ENCODE peak calls at places on chromosomes 6 and 20, in eight cellular contexts. One of them, this sample, is unnamed.
A peak's percentile ranks its signal among the peaks of the same experiment; 100 is the strongest.

GRCh38 chr20:53643031-53643832 is 49.6 kb upstream of the ZNF217 start:
- DNase-seq in hepatocyte: peak; percentile 63
- DNase-seq in SK-N-SH: no peak
- DNase-seq in endodermal cell: no peak
- DNase-seq in right lobe of liver: peak; percentile 56
- DNase-seq in kidney: no peak
- DNase-seq in BE2C: no peak
- DNase-seq in testis: no peak
- DNase-seq in this sample: no peak

GRCh38 chr20:24484081-24484450 is 14.6 kb downstream of the SYNDIG1 start:
- DNase-seq in hepatocyte: no peak
- DNase-seq in kidney: no peak
- DNase-seq in endodermal cell: no peak
- DNase-seq in right lobe of liver: no peak
- DNase-seq in BE2C: no peak
- DNase-seq in testis: no peak
- DNase-seq in SK-N-SH: no peak
- DNase-seq in this sample: no peak

GRCh38 chr6:80440496-80441160 is 334.2 kb downstream of the BCKDHB start:
- DNase-seq in hepatocyte: no peak
- DNase-seq in SK-N-SH: no peak
- DNase-seq in right lobe of liver: no peak
- DNase-seq in kidney: no peak
- DNase-seq in testis: no peak
- DNase-seq in BE2C: no peak
- DNase-seq in endodermal cell: no peak
- DNase-seq in this sample: no peak

GRCh38 chr20:38299963-38300362 is 4.0 kb upstream of the BPI start:
- DNase-seq in BE2C: no peak
- DNase-seq in endodermal cell: peak; percentile 74
- DNase-seq in right lobe of liver: no peak
- DNase-seq in kidney: no peak
- DNase-seq in SK-N-SH: no peak
- DNase-seq in hepatocyte: no peak
- DNase-seq in testis: no peak
- DNase-seq in this sample: peak; percentile 90

GRCh38 chr6:116351101-116351500 is 19.6 kb upstream of the DSE start:
- DNase-seq in kidney: no peak
- DNase-seq in endodermal cell: no peak
- DNase-seq in BE2C: no peak
- DNase-seq in SK-N-SH: no peak
- DNase-seq in right lobe of liver: no peak
- DNase-seq in testis: no peak
- DNase-seq in hepatocyte: no peak
- DNase-seq in this sample: no peak

GRCh38 chr20:7775072-7775471 is 165.2 kb downstream of the HAO1 start:
- DNase-seq in testis: no peak
- DNase-seq in BE2C: no peak
- DNase-seq in hepatocyte: no peak
- DNase-seq in right lobe of liver: no peak
- DNase-seq in SK-N-SH: no peak
- DNase-seq in endodermal cell: no peak
- DNase-seq in kidney: no peak
- DNase-seq in this sample: no peak

GRCh38 chr6:42933195-42933594 is 3.9 kb downstream of the CNPY3 start:
- DNase-seq in hepatocyte: no peak
- DNase-seq in testis: no peak
- DNase-seq in kidney: peak; percentile 4
- DNase-seq in SK-N-SH: no peak
- DNase-seq in right lobe of liver: no peak
- DNase-seq in endodermal cell: no peak
- DNase-seq in BE2C: no peak
- DNase-seq in this sample: no peak

GRCh38 chr6:29865648-29866047 is 38.0 kb downstream of the HLA-G start:
- DNase-seq in endodermal cell: no peak
- DNase-seq in BE2C: no peak
- DNase-seq in SK-N-SH: no peak
- DNase-seq in testis: no peak
- DNase-seq in kidney: no peak
- DNase-seq in hepatocyte: no peak
- DNase-seq in right lobe of liver: no peak
- DNase-seq in this sample: no peak

GRCh38 chr20:2470051-2470431 is 548 bp downstream of the SNRPB start:
- DNase-seq in right lobe of liver: peak; percentile 53
- DNase-seq in kidney: peak; percentile 69
- DNase-seq in testis: peak; percentile 63
- DNase-seq in endodermal cell: no peak
- DNase-seq in SK-N-SH: peak; percentile 72
- DNase-seq in BE2C: peak; percentile 39
- DNase-seq in hepatocyte: peak; percentile 54
- DNase-seq in this sample: no peak

GRCh38 chr6:109612268-109612667 is 78.7 kb downstream of the AK9 start:
- DNase-seq in right lobe of liver: no peak
- DNase-seq in BE2C: no peak
- DNase-seq in endodermal cell: no peak
- DNase-seq in hepatocyte: no peak
- DNase-seq in SK-N-SH: no peak
- DNase-seq in testis: no peak
- DNase-seq in kidney: no peak
- DNase-seq in this sample: no peak

GRCh38 chr20:2914160-2914559 is 40.9 kb downstream of the PTPRA start:
- DNase-seq in kidney: no peak
- DNase-seq in testis: peak; percentile 24
- DNase-seq in BE2C: no peak
- DNase-seq in right lobe of liver: no peak
- DNase-seq in hepatocyte: peak; percentile 43
- DNase-seq in SK-N-SH: no peak
- DNase-seq in endodermal cell: no peak
- DNase-seq in this sample: no peak

GRCh38 chr6:71979911-71980310 is 93.6 kb downstream of the RIMS1 start:
- DNase-seq in SK-N-SH: no peak
- DNase-seq in endodermal cell: no peak
- DNase-seq in BE2C: no peak
- DNase-seq in hepatocyte: no peak
- DNase-seq in kidney: no peak
- DNase-seq in testis: no peak
- DNase-seq in right lobe of liver: no peak
- DNase-seq in this sample: no peak

GRCh38 chr6:136191606-136192005 is 58.5 kb downstream of the MTFR2 start:
- DNase-seq in BE2C: no peak
- DNase-seq in SK-N-SH: no peak
- DNase-seq in hepatocyte: no peak
- DNase-seq in endodermal cell: no peak
- DNase-seq in right lobe of liver: no peak
- DNase-seq in testis: no peak
- DNase-seq in kidney: peak; percentile 61
- DNase-seq in this sample: no peak

GRCh38 chr6:120214097-120214496 is 864.5 kb upstream of the MAN1A1 start:
- DNase-seq in BE2C: no peak
- DNase-seq in testis: no peak
- DNase-seq in SK-N-SH: no peak
- DNase-seq in right lobe of liver: no peak
- DNase-seq in hepatocyte: no peak
- DNase-seq in kidney: no peak
- DNase-seq in endodermal cell: no peak
- DNase-seq in this sample: no peak

GRCh38 chr6:168129292-168130167 is 50.5 kb upstream of the FRMD1 start:
- DNase-seq in BE2C: no peak
- DNase-seq in SK-N-SH: no peak
- DNase-seq in right lobe of liver: no peak
- DNase-seq in testis: no peak
- DNase-seq in kidney: peak; percentile 66
- DNase-seq in hepatocyte: no peak
- DNase-seq in endodermal cell: peak; percentile 44
- DNase-seq in this sample: no peak

GRCh38 chr20:34472246-34472925 is 43.8 kb upstream of the DYNLRB1 start:
- DNase-seq in right lobe of liver: no peak
- DNase-seq in BE2C: no peak
- DNase-seq in testis: no peak
- DNase-seq in SK-N-SH: no peak
- DNase-seq in kidney: no peak
- DNase-seq in endodermal cell: no peak
- DNase-seq in hepatocyte: peak; percentile 15
- DNase-seq in this sample: no peak

GRCh38 chr6:81487489-81487888 is 265.0 kb downstream of the TENT5A start:
- DNase-seq in SK-N-SH: no peak
- DNase-seq in endodermal cell: peak; percentile 43
- DNase-seq in testis: peak; percentile 67
- DNase-seq in hepatocyte: peak; percentile 7
- DNase-seq in kidney: peak; percentile 37
- DNase-seq in BE2C: peak; percentile 11
- DNase-seq in right lobe of liver: no peak
- DNase-seq in this sample: peak; percentile 13

GRCh38 chr6:22451960-22452359 is 117.4 kb upstream of the HDGFL1 start:
- DNase-seq in SK-N-SH: no peak
- DNase-seq in endodermal cell: no peak
- DNase-seq in hepatocyte: no peak
- DNase-seq in right lobe of liver: no peak
- DNase-seq in testis: no peak
- DNase-seq in kidney: no peak
- DNase-seq in BE2C: no peak
- DNase-seq in this sample: no peak

GRCh38 chr6:100176321-100176950 is 182.4 kb upstream of the MCHR2 start:
- DNase-seq in endodermal cell: peak; percentile 61
- DNase-seq in kidney: peak; percentile 35
- DNase-seq in BE2C: peak; percentile 19
- DNase-seq in testis: no peak
- DNase-seq in hepatocyte: peak; percentile 57
- DNase-seq in right lobe of liver: no peak
- DNase-seq in SK-N-SH: no peak
- DNase-seq in this sample: peak; percentile 13

GRCh38 chr6:107107791-107108190 is 7.5 kb downstream of the BEND3 start:
- DNase-seq in endodermal cell: no peak
- DNase-seq in SK-N-SH: no peak
- DNase-seq in kidney: no peak
- DNase-seq in BE2C: no peak
- DNase-seq in right lobe of liver: no peak
- DNase-seq in hepatocyte: no peak
- DNase-seq in testis: no peak
- DNase-seq in this sample: no peak
- H3K4me3 ChIP-seq in endodermal cell: no peak overlapping the region
- H3K4me3 ChIP-seq in SK-N-SH: no peak overlapping the region
- H3K4me3 ChIP-seq in kidney: no peak overlapping the region
- H3K4me3 ChIP-seq in BE2C: no peak overlapping the region
- H3K4me3 ChIP-seq in right lobe of liver: no peak overlapping the region
- H3K4me3 ChIP-seq in hepatocyte: no peak overlapping the region
- H3K4me3 ChIP-seq in testis: no peak overlapping the region
- H3K4me3 ChIP-seq in this sample: no peak overlapping the region

DNA sequence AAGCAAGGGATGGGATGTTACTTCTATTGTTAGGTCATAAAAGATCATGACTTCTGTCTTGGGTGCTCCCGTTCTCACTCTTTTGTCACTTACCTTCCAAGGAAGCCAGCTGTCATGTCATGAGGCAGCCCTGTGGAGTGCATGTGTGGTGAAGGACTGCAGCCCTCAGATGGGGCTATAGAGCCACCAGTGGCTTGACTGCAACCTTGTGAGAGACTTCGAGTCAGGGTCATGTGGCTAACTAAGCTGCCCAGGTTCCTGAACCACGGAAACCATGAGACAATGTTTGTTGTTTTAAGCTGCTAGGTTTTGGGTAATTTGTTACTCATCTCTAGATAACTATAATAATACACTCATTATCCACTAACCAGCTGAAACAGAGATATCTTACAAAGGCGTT is 477.1 kb downstream of the BTBD3 start:
- DNase-seq in SK-N-SH: no peak
- DNase-seq in hepatocyte: peak; percentile 54
- DNase-seq in right lobe of liver: no peak
- DNase-seq in BE2C: peak; percentile 19
- DNase-seq in testis: no peak
- DNase-seq in kidney: no peak
- DNase-seq in endodermal cell: peak; percentile 86
- DNase-seq in this sample: no peak
- TF ChIP-seq CTCF in SK-N-SH: no peak
- TF ChIP-seq CTCF in hepatocyte: peak; percentile 35
- TF ChIP-seq CTCF in right lobe of liver: no peak
- TF ChIP-seq CTCF in BE2C: peak; percentile 31
- TF ChIP-seq CTCF in testis: no peak
- TF ChIP-seq CTCF in kidney: no peak
- TF ChIP-seq CTCF in endodermal cell: peak; percentile 75
- TF ChIP-seq CTCF in this sample: no peak

DNA sequence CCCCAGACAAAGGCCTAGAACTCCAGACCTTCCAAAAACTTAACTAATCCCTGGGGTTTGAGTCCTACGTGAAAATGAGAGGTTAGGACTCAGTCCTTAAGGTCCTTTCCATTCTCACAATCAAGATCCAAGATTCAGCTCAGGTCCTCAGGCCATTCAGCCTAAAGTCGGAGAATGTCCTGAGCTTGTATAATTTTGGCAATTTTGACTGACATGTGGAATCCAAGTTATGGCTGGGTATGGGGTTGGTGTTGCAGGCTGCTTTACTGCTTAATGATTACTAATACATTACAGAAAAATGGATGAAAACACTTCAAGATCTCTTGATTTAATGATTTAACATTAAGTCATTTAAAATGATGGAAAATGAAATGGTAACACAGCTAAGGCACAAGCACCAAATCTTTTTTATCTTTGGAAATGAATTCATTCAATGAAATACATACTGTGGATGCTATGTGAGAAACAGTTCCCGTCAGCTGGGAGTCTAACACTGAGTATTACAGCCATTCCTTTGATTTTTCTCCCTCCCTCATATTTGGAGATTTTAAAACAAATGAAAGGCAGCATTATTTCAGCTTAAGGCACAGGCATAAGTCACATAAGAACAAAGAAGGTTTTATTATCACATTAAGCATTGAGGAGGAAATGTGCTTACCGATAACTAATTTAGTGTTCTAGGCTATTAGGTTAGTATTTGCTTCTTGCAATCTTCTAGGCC is 1.3 kb downstream of the ARHGAP18 start:
- DNase-seq in BE2C: no peak
- DNase-seq in right lobe of liver: no peak
- DNase-seq in kidney: no peak
- DNase-seq in endodermal cell: no peak
- DNase-seq in hepatocyte: no peak
- DNase-seq in testis: no peak
- DNase-seq in SK-N-SH: no peak
- DNase-seq in this sample: no peak
- H3K4me3 ChIP-seq in BE2C: no peak overlapping the region
- H3K4me3 ChIP-seq in right lobe of liver: no peak overlapping the region
- H3K4me3 ChIP-seq in kidney: peak overlapping the region; percentile 100
- H3K4me3 ChIP-seq in endodermal cell: peak overlapping the region; percentile 89
- H3K4me3 ChIP-seq in hepatocyte: peak overlapping the region; percentile 65
- H3K4me3 ChIP-seq in testis: peak overlapping the region; percentile 66
- H3K4me3 ChIP-seq in SK-N-SH: peak overlapping the region; percentile 67
- H3K4me3 ChIP-seq in this sample: peak overlapping the region; percentile 66

GRCh38 chr6:28606424-28607391 is 81.0 kb downstream of the GPX5 start:
- DNase-seq in testis: peak; percentile 57
- DNase-seq in hepatocyte: peak; percentile 83
- DNase-seq in kidney: no peak
- DNase-seq in right lobe of liver: no peak
- DNase-seq in BE2C: peak; percentile 90
- DNase-seq in endodermal cell: peak; percentile 91
- DNase-seq in SK-N-SH: peak; percentile 90
- DNase-seq in this sample: peak; percentile 52
- TF ChIP-seq CTCF in testis: no peak
- TF ChIP-seq CTCF in hepatocyte: peak; percentile 44
- TF ChIP-seq CTCF in kidney: no peak
- TF ChIP-seq CTCF in right lobe of liver: no peak
- TF ChIP-seq CTCF in BE2C: peak; percentile 57
- TF ChIP-seq CTCF in endodermal cell: peak; percentile 73
- TF ChIP-seq CTCF in SK-N-SH: peak; percentile 56
- TF ChIP-seq CTCF in this sample: peak; percentile 1